ENCODE peak calls at places on chromosomes 12 and 14, in ten cellular contexts. R, K, D, H, Y, W, S, Q, X and P are unnamed samples.

GRCh38 chr12:13254311-13254710 is 57.8 kb downstream of the EMP1 start:
- DNase-seq in R (no peak), K (no peak), D (no peak), H (no peak), Y (no peak), W (no peak), S (peak; percentile 38), Q (no peak), X (no peak), P (no peak)

GRCh38 chr12:12592930-12593329 is 18.7 kb upstream of the CREBL2 start:
- DNase-seq in R (no peak), K (no peak), D (peak; percentile 71), H (no peak), Y (no peak), W (no peak), S (no peak), Q (no peak), X (no peak), P (no peak)

GRCh38 chr14:70896317-70896716 is 10.9 kb upstream of the PCNX1 start:
- DNase-seq in R (no peak), K (no peak), D (no peak), H (no peak), Y (no peak), W (no peak), S (no peak), Q (no peak), X (no peak), P (no peak)

GRCh38 chr14:66541627-66542026 is 33.7 kb downstream of the GPHN start:
- DNase-seq in R (no peak), K (no peak), D (no peak), H (no peak), Y (no peak), W (no peak), S (no peak), Q (no peak), X (no peak), P (no peak)

GRCh38 chr12:8823565-8824300 is 1.3 kb downstream of the A2ML1 start:
- DNase-seq in R (peak; percentile 36), K (peak; percentile 34), D (peak; percentile 33), H (no peak), Y (no peak), W (peak; percentile 14), S (peak; percentile 94), Q (peak; percentile 14), X (peak; percentile 3), P (peak; percentile 44)

GRCh38 chr12:79127268-79127895 is 262.8 kb downstream of the SYT1 start:
- DNase-seq in R (no peak), K (no peak), D (peak; percentile 99), H (peak; percentile 84), Y (no peak), W (no peak), S (no peak), Q (no peak), X (no peak), P (no peak)

GRCh38 chr12:68121143-68121542 is 38.4 kb downstream of the IFNG start:
- DNase-seq in R (no peak), K (no peak), D (no peak), H (no peak), Y (no peak), W (no peak), S (no peak), Q (no peak), X (peak; percentile 82), P (no peak)

GRCh38 chr12:59055204-59055839 is 135.0 kb upstream of the LRIG3 start:
- DNase-seq in R (no peak), K (no peak), D (peak; percentile 79), H (peak; percentile 62), Y (no peak), W (no peak), S (no peak), Q (no peak), X (no peak), P (no peak)

GRCh38 chr14:71682337-71682736 is 249.9 kb upstream of the RGS6 start:
- DNase-seq in R (no peak), K (no peak), D (peak; percentile 69), H (no peak), Y (no peak), W (no peak), S (no peak), Q (no peak), X (no peak), P (no peak)

GRCh38 chr14:54486685-54487084 is 2.1 kb downstream of the GMFB start:
- DNase-seq in R (no peak), K (no peak), D (no peak), H (no peak), Y (no peak), W (no peak), S (no peak), Q (no peak), X (no peak), P (no peak)

GRCh38 chr12:117235261-117235660 is 45.0 kb upstream of the FBXO21 start:
- DNase-seq in R (no peak), K (no peak), D (no peak), H (no peak), Y (no peak), W (no peak), S (peak; percentile 80), Q (no peak), X (no peak), P (no peak)

GRCh38 chr12:122939151-122939550 is 27.1 kb downstream of the ABCB9 start:
- DNase-seq in R (no peak), K (no peak), D (no peak), H (no peak), Y (no peak), W (no peak), S (no peak), Q (no peak), X (no peak), P (no peak)

GRCh38 chr12:69509308-69509736 is 39.1 kb downstream of the FRS2 start:
- DNase-seq in R (no peak), K (no peak), D (peak; percentile 71), H (peak; percentile 18), Y (no peak), W (no peak), S (no peak), Q (no peak), X (no peak), P (no peak)

GRCh38 chr14:92203116-92203515 is 81.3 kb downstream of the CPSF2 start:
- DNase-seq in R (no peak), K (no peak), D (no peak), H (no peak), Y (no peak), W (no peak), S (no peak), Q (no peak), X (no peak), P (no peak)

GRCh38 chr12:96889273-96889933 is 17.7 kb upstream of the NEDD1 start:
- DNase-seq in R (no peak), K (no peak), D (peak; percentile 93), H (peak; percentile 32), Y (no peak), W (no peak), S (no peak), Q (no peak), X (no peak), P (no peak)

GRCh38 chr12:32002848-32003493 is 43.8 kb downstream of the RESF1 start:
- DNase-seq in R (no peak), K (no peak), D (peak; percentile 44), H (no peak), Y (no peak), W (no peak), S (peak; percentile 46), Q (no peak), X (no peak), P (no peak)

GRCh38 chr12:122963928-122964240 is 2.4 kb downstream of the ABCB9 start:
- DNase-seq in R (peak; percentile 83), K (no peak), D (peak; percentile 64), H (no peak), Y (no peak), W (peak; percentile 56), S (peak; percentile 45), Q (peak; percentile 60), X (no peak), P (no peak)

GRCh38 chr14:34865889-34866574 is 9.1 kb downstream of the BAZ1A start:
- DNase-seq in R (no peak), K (no peak), D (no peak), H (no peak), Y (no peak), W (no peak), S (no peak), Q (no peak), X (no peak), P (no peak)
- TF ChIP-seq CTCF in R (no peak), K (no peak), D (no peak), H (no peak), Y (no peak), W (no peak), S (no peak), Q (no peak), X (no peak), P (no peak)

DNA sequence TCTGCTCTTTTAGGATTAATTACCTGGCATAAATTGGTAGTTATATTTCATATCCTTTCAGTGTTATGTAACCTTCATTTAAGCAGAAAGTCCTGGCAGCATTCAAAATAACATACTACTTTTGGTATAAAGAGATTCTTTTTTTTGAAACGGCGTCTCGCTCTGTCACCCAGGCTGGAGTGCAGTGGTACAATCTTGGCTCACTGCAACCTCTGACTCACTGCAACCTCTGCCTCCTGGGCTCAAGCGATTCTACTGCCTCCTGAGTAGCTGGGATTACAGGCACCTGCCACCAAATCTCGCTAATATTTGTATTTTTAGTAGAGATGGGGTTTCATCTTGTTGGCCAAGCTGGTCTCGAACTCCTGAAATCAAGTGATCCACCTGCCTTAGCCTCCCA is 9.2 kb downstream of the KTN1 start:
- DNase-seq in R (no peak), K (no peak), D (no peak), H (no peak), Y (no peak), W (no peak), S (no peak), Q (no peak), X (no peak), P (no peak)
- TF ChIP-seq CTCF in R (no peak), K (no peak), D (no peak), H (no peak), Y (no peak), W (no peak), S (no peak), Q (no peak), X (no peak), P (no peak)

GRCh38 chr12:34626363-34627157 is 604.3 kb downstream of the ALG10 start:
- DNase-seq in R (no peak), K (no peak), D (no peak), H (no peak), Y (no peak), W (no peak), S (no peak), Q (no peak), X (no peak), P (no peak)

DNA sequence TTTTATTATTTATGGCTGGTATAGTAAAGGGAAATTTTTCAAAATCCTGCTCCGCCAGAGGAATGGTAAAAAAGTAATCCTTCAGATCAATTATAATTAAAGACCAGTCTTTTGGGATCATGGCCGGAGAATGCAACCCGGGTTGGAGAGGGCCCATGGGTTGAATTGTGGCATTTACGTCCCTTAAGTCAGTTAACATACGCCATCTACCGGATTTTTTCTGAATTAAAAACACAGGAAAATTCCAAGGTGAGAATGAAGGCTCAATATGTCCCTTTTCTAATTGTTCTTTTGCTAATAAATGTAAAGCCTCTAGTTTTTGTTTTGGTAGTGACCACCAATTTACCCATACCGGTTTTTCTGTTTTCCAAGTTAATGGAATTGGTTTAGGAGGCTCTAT is 602.8 kb downstream of the ALG10 start:
- DNase-seq in R (no peak), K (no peak), D (no peak), H (no peak), Y (no peak), W (no peak), S (no peak), Q (no peak), X (no peak), P (no peak)
- TF ChIP-seq CTCF in R (no peak), K (no peak), D (no peak), H (no peak), Y (no peak), W (no peak), S (peak; percentile 71), Q (peak; percentile 24), X (peak; percentile 52), P (peak; percentile 21)

GRCh38 chr12:95574799-95575452 is 23.6 kb upstream of the USP44 start:
- DNase-seq in R (no peak), K (no peak), D (peak; percentile 32), H (peak; percentile 28), Y (no peak), W (no peak), S (peak; percentile 67), Q (no peak), X (no peak), P (no peak)
- TF ChIP-seq CTCF in R (peak; percentile 68), K (peak; percentile 70), D (peak; percentile 85), H (peak; percentile 75), Y (peak; percentile 49), W (peak; percentile 72), S (peak; percentile 87), Q (peak; percentile 59), X (peak; percentile 33), P (peak; percentile 80)